ENCODE peak calls at places on chromosomes 7 and 10, in five cellular contexts. U is psoas muscle; K is stimulated activated CD4-positive, alpha-beta T cell treated with anti-CD3 and anti-CD28 coated beads, TNF-alpha, amount 100 ng/mL, for 48 hours; V is activated CD4-positive, alpha-beta T cell treated with anti-CD3 and anti-CD28 coated beads, Interleukin-2, amount 50 U/mL, for 48 hours; T is GF-D8. J is an unnamed sample.

GRCh38 chr7:85014936-85015335 is 171.9 kb downstream of the SEMA3D start:
- DNase-seq in U (no peak), K (no peak), V (no peak), T (no peak), J (no peak)

GRCh38 chr10:66999762-67000161 is 73.9 kb downstream of the LRRTM3 start:
- DNase-seq in U (no peak), K (no peak), V (no peak), T (no peak), J (no peak)

GRCh38 chr10:123715546-123715945 is 49.4 kb downstream of the GPR26 start:
- DNase-seq in U (no peak), K (no peak), V (no peak), T (no peak), J (no peak)

GRCh38 chr7:74284781-74285259 is 4.4 kb upstream of the CLIP2 start:
- DNase-seq in U (no peak), K (no peak), V (no peak), T (no peak), J (no peak)

GRCh38 chr10:99369126-99369525 is 40.0 kb downstream of the CNNM1 start:
- DNase-seq in U (no peak), K (no peak), V (no peak), T (no peak), J (no peak)

GRCh38 chr10:125340871-125341270 is 180.5 kb upstream of the CTBP2 start:
- DNase-seq in U (no peak), K (no peak), V (no peak), T (no peak), J (no peak)

GRCh38 chr7:137017221-137017620 is 148.8 kb downstream of the CHRM2 start:
- DNase-seq in U (no peak), K (no peak), V (no peak), T (no peak), J (no peak)

GRCh38 chr10:64444578-64444977 is 923.4 kb downstream of the REEP3 start:
- DNase-seq in U (no peak), K (no peak), V (no peak), T (no peak), J (no peak)

GRCh38 chr7:122550545-122550944 is 148.4 kb downstream of the RNF133 start:
- DNase-seq in U (no peak), K (no peak), V (no peak), T (no peak), J (no peak)